ENCODE peak calls at places on chromosomes 5 and 9, in four cellular contexts. O is transverse colon, A is ovary, E is sigmoid colon. I is an unnamed sample.
A peak's percentile ranks its signal among the peaks of the same experiment; 100 is the strongest.

GRCh38 chr9:106920701-106921283 is 57.8 kb downstream of the ZNF462 start:
- DNase-seq in A (no peak), E (no peak), O (peak; percentile 65), I (peak; percentile 44)

GRCh38 chr5:54889826-54890225 is 95.6 kb downstream of the ESM1 start:
- DNase-seq in E (no peak), A (no peak), O (no peak), I (no peak)

GRCh38 chr5:161230222-161230621 is 316.3 kb downstream of the GABRB2 start:
- DNase-seq in A (no peak), E (no peak), O (peak; percentile 43), I (peak; percentile 83)

GRCh38 chr5:98721231-98721928 is 52.1 kb upstream of the RGMB start:
- DNase-seq in E (no peak), A (no peak), O (no peak), I (no peak)

GRCh38 chr9:20380546-20380945 is 241.8 kb downstream of the MLLT3 start:
- DNase-seq in O (no peak), A (no peak), E (no peak), I (no peak)

GRCh38 chr5:73917433-73917832 is 291.4 kb downstream of the ARHGEF28 start:
- DNase-seq in E (no peak), O (no peak), A (peak; percentile 53), I (peak; percentile 38)

GRCh38 chr5:103036601-103037000 is 83.3 kb downstream of the GIN1 start:
- DNase-seq in A (no peak), E (no peak), O (no peak), I (no peak)

GRCh38 chr5:103860327-103860726 is 297.7 kb upstream of the NUDT12 start:
- DNase-seq in O (no peak), E (no peak), A (no peak), I (no peak)

GRCh38 chr9:127793093-127793708 is 7.4 kb downstream of the CDK9 start:
- DNase-seq in O (no peak), A (no peak), E (no peak), I (peak; percentile 48)

GRCh38 chr9:31390352-31391025 is 994.0 kb upstream of the ACO1 start:
- DNase-seq in O (no peak), E (no peak), A (no peak), I (no peak)

GRCh38 chr5:96492654-96493053 is 59.6 kb upstream of the PCSK1 start:
- DNase-seq in O (no peak), A (no peak), E (no peak), I (no peak)

GRCh38 chr5:176769911-176770310 is 40.4 kb upstream of the UNC5A start:
- DNase-seq in E (peak; percentile 27), O (no peak), A (no peak), I (no peak)

GRCh38 chr5:11234501-11234911 is 473.5 kb upstream of the DAP start:
- DNase-seq in O (no peak), E (no peak), A (no peak), I (no peak)

GRCh38 chr5:142561029-142561428 is 124.9 kb downstream of the FGF1 start:
- DNase-seq in A (no peak), O (no peak), E (no peak), I (no peak)

GRCh38 chr5:4185127-4185526 is 589.5 kb downstream of the IRX1 start:
- DNase-seq in A (no peak), O (no peak), E (no peak), I (no peak)

GRCh38 chr5:61344187-61344944 is 12.3 kb downstream of the ZSWIM6 start:
- DNase-seq in A (peak; percentile 68), O (no peak), E (no peak), I (no peak)

GRCh38 chr9:134445000-134445399 is 118.7 kb downstream of the RXRA start:
- DNase-seq in A (no peak), E (no peak), O (no peak), I (no peak)

GRCh38 chr5:5344051-5344571 is 78.4 kb upstream of the ICE1 start:
- DNase-seq in O (no peak), E (no peak), A (no peak), I (no peak)

GRCh38 chr5:176473335-176474006 is 25.3 kb downstream of the FAF2 start:
- DNase-seq in O (no peak), A (no peak), E (no peak), I (no peak)

GRCh38 chr5:138706655-138707480 is 46.4 kb upstream of the CTNNA1 start:
- DNase-seq in A (no peak), E (no peak), O (no peak), I (no peak)

GRCh38 chr5:51657340-51658240 is 274.3 kb downstream of the ISL1 start:
- DNase-seq in E (no peak), O (no peak), A (no peak), I (no peak)

GRCh38 chr9:130315446-130316226 is 50.1 kb downstream of the HMCN2 start:
- DNase-seq in A (no peak), E (no peak), O (no peak), I (no peak)

GRCh38 chr5:143311428-143311827 is 92.1 kb downstream of the NR3C1 start:
- DNase-seq in O (no peak), A (no peak), E (no peak), I (no peak)

GRCh38 chr5:127555826-127556225 is 38.4 kb downstream of the PRRC1 start:
- DNase-seq in E (no peak), A (no peak), O (no peak), I (no peak)

GRCh38 chr9:86614871-86615849 is 260.9 kb upstream of the TUT7 start:
- DNase-seq in E (no peak), A (no peak), O (no peak), I (no peak)

DNA sequence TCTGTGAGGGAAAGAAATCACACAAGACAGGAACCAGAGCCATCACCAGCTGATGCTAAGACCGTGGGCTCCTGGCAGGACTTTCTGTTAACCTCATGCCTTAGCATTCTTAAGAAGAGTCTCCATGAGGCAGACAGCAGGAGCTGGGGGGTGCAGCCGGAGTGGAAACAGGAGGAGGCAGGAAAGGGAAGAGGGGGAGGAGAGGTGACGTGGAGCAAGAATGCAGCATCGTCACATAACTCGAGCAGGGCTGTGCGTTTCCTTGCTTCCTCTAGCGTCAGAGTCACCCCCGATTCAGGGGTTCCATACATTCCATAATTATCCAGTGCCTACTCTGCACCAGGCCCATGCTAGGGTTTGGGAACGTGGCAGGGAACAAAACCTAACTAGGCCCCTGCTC is 53.7 kb downstream of the ERGIC1 start:
- DNase-seq in E (peak; percentile 93), O (peak; percentile 53), A (peak; percentile 70), I (no peak)
- TF ChIP-seq EP300 in E (peak; percentile 97), O (peak; percentile 24), A (peak; percentile 24), I (peak; percentile 73)

GRCh38 chr9:97861148-97861475 is 8.1 kb downstream of the FOXE1 start:
- DNase-seq in O (no peak), A (no peak), E (no peak), I (no peak)
- H3K27me3 ChIP-seq in O (peaks cover 85% of the 10 kb centered on the region), A (no peaks in the 10 kb centered on the region), E (peaks cover 58% of the 10 kb centered on the region), I (peaks cover 58% of the 10 kb centered on the region)

GRCh38 chr9:5355817-5356216 is 16.1 kb upstream of the RLN1 start:
- DNase-seq in A (no peak), O (no peak), E (no peak), I (no peak)
- TF ChIP-seq CTCF in A (no peak), O (no peak), E (no peak), I (no peak)

GRCh38 chr5:135398160-135398854 is 724 bp downstream of the MACROH2A1 start:
- DNase-seq in O (peak; percentile 77), E (no peak), A (peak; percentile 38), I (peak; percentile 48)

GRCh38 chr5:135400866-135401265 is 1.8 kb upstream of the MACROH2A1 start:
- DNase-seq in O (no peak), A (no peak), E (no peak), I (no peak)

GRCh38 chr5:135399838-135400542 is 959 bp upstream of the MACROH2A1 start:
- DNase-seq in E (no peak), A (no peak), O (no peak), I (no peak)

GRCh38 chr5:135396459-135397055 is 2.5 kb downstream of the MACROH2A1 start:
- DNase-seq in E (no peak), A (no peak), O (no peak), I (no peak)

GRCh38 chr5:135398855-135399837 is at the start of gene MACROH2A1:
- DNase-seq in O (peak; percentile 92), A (peak; percentile 89), E (peak; percentile 94), I (peak; percentile 92)
- TF ChIP-seq EP300 in O (no peak), A (no peak), E (no peak), I (no peak)

DNA sequence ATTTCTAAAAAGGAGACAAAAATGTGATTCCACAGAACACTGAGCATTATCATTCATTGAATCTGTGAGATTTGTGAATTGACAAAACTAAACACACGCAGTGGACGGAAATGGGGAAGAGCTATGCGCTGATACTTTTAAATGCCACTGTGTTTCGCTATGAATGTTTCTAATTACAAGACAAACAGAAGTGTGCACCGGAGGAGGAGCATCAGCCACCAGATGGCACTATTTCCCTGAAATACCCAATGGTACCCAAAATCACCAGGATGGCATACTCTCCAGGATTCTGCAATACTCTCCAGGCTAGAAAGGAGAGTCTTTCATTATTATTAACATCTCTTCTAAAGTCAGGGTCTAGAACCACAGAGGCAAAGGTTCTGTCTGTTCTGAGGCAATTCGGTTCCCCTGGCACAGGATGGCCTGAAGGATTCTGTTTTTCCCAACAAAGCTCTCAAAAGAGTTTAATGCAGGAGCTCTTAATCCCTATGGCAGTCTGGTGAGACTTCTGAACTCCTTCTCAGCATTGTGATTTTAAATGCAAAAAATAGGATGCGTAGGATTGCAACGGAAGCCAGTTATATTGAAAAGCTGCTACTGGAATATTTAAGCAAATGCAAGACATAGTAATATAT is 13.8 kb upstream of the PUM3 start:
- DNase-seq in O (peak; percentile 62), A (peak; percentile 71), E (peak; percentile 69), I (peak; percentile 60)
- H3K27me3 ChIP-seq in O (peaks cover 22% of the 10 kb centered on the region), A (no peaks in the 10 kb centered on the region), E (no peaks in the 10 kb centered on the region), I (no peaks in the 10 kb centered on the region)

GRCh38 chr9:124293712-124294504 is 36.2 kb downstream of the NEK6 start:
- DNase-seq in O (no peak), E (no peak), A (no peak), I (no peak)
- TF ChIP-seq CTCF in O (no peak), E (peak; percentile 10), A (no peak), I (no peak)

DNA sequence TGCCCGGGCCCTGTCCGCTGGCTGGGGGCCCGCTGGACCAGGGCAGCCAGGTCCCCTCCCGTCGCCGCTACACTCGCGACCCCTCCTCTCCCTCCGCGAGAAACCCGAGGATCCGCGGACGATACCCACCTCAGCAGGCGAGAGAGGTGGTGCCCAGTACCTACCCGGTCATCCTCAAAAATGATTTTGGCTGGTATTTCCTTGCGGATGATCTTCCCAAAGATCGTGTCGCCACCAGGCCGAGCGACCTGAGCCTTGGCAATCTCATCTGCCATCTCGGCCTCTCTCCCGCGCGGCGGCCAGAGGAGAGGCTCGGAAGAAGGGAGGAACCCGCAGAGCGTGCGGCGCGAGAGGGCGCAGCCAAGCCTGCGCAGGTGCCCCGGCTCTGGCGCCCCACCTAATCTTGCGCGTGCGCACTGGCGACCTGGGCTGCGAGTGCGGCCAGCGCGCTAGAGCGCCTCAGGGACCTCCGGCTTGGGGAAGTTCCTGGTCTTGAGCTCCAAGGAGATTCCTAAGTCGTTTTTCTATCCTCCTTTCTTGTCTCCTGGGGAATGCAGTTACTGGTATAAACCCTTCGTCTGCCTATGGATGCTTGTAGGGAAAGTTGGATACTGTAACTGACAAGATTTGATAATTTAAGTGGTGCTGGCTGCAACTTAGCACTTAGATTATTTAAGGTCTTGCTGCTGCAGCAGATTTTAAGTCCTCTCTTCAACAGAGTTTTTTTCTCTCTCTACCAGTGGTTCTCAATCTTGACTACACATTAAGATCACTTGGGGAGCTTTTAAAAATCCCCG is at the start of gene HINT1:
- DNase-seq in O (peak; percentile 95), E (peak; percentile 94), A (peak; percentile 93), I (peak; percentile 96)
- TF ChIP-seq EP300 in O (no peak), E (no peak), A (no peak), I (no peak)